ENCODE peak calls at places on chromosomes 12 and 14, in five cellular contexts. R is foreskin fibroblast, B is astrocyte of the spinal cord, P is IMR-90, X is endothelial cell. Z is an unnamed sample.

GRCh38 chr12:101407054-101407437 is 526 bp downstream of the ARL1 start:
- DNase-seq in B (no peak), R (no peak), P (no peak), X (no peak), Z (peak)

GRCh38 chr12:132838464-132839080 is 9.9 kb upstream of the GOLGA3 start:
- DNase-seq in R (peak), B (no peak), P (no peak), X (no peak), Z (no peak)

GRCh38 chr12:120230326-120230973 is 29.5 kb upstream of the RPLP0 start:
- DNase-seq in R (peak), P (peak), X (no peak), B (peak), Z (peak)

GRCh38 chr14:35374273-35374681 is 30.3 kb downstream of the NFKBIA start:
- DNase-seq in X (no peak), B (peak), R (peak), P (peak), Z (peak)

GRCh38 chr12:112978163-112979081 is at the start of gene OAS2:
- DNase-seq in P (peak), B (peak), R (peak), X (no peak), Z (peak)

GRCh38 chr12:32322354-32322753 is 77.0 kb upstream of the FGD4 start:
- DNase-seq in X (no peak), P (no peak), B (no peak), R (no peak), Z (no peak)

GRCh38 chr14:51534623-51535022 is 117.1 kb upstream of the FRMD6 start:
- DNase-seq in P (peak), B (no peak), R (peak), X (peak), Z (peak)

GRCh38 chr12:80218925-80219714 is 119.8 kb downstream of the OTOGL start:
- DNase-seq in P (no peak), X (no peak), R (peak), B (no peak), Z (no peak)

GRCh38 chr14:41418851-41419250 is 187.8 kb upstream of the LRFN5 start:
- DNase-seq in B (no peak), P (no peak), X (no peak), R (no peak), Z (no peak)

GRCh38 chr12:48863296-48863695 is 2.4 kb downstream of the RND1 start:
- DNase-seq in P (no peak), X (no peak), R (no peak), B (no peak), Z (no peak)

GRCh38 chr14:103624860-103625259 is 4.2 kb upstream of the KLC1 start:
- DNase-seq in X (no peak), P (peak), R (peak), B (peak), Z (peak)

GRCh38 chr14:56119221-56119967 is 1.2 kb downstream of the PELI2 start:
- DNase-seq in B (peak), P (peak), R (peak), X (peak), Z (no peak)

GRCh38 chr12:5524116-5524768 is 92.3 kb downstream of the NTF3 start:
- DNase-seq in P (no peak), B (no peak), R (no peak), X (no peak), Z (no peak)

GRCh38 chr12:101939856-101940265 is 62.5 kb downstream of the DRAM1 start:
- DNase-seq in P (peak), B (peak), X (peak), R (peak), Z (peak)

GRCh38 chr12:27161458-27162228 is 79.3 kb upstream of the C12orf71 start:
- DNase-seq in X (no peak), R (peak), P (no peak), B (no peak), Z (peak)

GRCh38 chr12:64270411-64270810 is 48.3 kb upstream of the KICS2 start:
- DNase-seq in P (no peak), X (no peak), R (no peak), B (no peak), Z (no peak)

DNA sequence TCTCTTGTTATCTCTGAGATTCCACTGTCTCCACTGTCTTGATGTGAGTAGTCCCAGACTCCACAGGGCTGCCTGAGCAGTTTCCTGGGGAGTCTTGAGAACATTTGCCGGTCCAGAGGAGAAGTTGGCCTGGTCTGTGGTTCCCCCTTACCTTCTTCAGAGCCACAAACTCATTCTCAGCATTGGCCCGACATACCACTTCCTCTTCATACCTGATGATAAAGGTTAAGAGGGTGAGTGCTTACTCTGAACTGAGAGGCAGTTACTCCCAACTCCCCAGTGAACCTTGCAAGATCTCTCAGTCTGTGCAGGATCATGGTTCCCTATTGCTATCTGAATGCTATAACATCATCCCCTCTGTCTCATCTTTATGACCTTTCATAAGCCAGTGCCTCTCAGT is 2.6 kb downstream of the KRT84 start:
- DNase-seq in R (no peak), B (no peak), X (no peak), P (no peak), Z (no peak)
- TF ChIP-seq CTCF in R (no peak), B (no peak), X (no peak), P (no peak), Z (no peak)

GRCh38 chr12:69602954-69603353 is 7.8 kb downstream of the LRRC10 start:
- DNase-seq in B (no peak), P (no peak), R (no peak), X (no peak), Z (no peak)
- TF ChIP-seq CTCF in B (no peak), P (no peak), R (no peak), X (no peak), Z (no peak)

DNA sequence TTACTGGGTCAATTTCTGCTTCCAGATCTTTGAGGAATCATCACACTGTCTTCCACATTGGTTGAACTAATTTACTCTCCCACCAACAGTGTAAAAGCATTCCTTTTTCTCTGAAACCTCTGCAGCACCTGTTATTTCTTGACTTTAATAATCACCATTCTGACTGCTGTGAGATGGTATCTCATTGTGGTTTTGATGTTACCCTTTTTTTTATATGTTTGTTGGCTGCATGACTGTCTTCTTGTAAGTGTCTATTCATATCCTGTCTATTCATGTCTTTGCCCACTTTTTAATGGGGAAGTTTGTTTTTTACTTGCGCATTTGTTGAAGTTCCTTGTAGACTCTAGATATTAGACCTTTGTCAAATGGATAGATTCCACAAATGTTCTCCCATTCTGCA is 324.9 kb downstream of the NAV3 start:
- DNase-seq in X (no peak), B (peak), P (peak), R (no peak), Z (no peak)
- TF ChIP-seq CTCF in X (no peak), B (no peak), P (no peak), R (no peak), Z (no peak)

GRCh38 chr12:615620-616019 is 47.6 kb downstream of the NINJ2 start:
- DNase-seq in R (no peak), P (no peak), X (no peak), B (no peak), Z (no peak)

GRCh38 chr12:612886-613285 is 50.4 kb downstream of the NINJ2 start:
- DNase-seq in B (no peak), P (no peak), X (no peak), R (no peak), Z (no peak)

GRCh38 chr12:612293-612692 is 51.0 kb downstream of the NINJ2 start:
- DNase-seq in R (no peak), P (no peak), X (no peak), B (no peak), Z (no peak)

GRCh38 chr12:614727-615060 is 48.6 kb downstream of the NINJ2 start:
- DNase-seq in P (no peak), B (no peak), X (no peak), R (no peak), Z (no peak)

GRCh38 chr12:613996-614726 is 49.1 kb downstream of the NINJ2 start:
- DNase-seq in P (no peak), X (no peak), B (peak), R (peak), Z (peak)
- TF ChIP-seq CTCF in P (no peak), X (no peak), B (peak), R (peak), Z (no peak)

GRCh38 chr12:130540376-130540775 is 175.7 kb downstream of the RIMBP2 start:
- DNase-seq in R (no peak), B (no peak), X (no peak), P (no peak), Z (no peak)
- TF ChIP-seq CTCF in R (no peak), B (no peak), X (no peak), P (no peak), Z (no peak)

DNA sequence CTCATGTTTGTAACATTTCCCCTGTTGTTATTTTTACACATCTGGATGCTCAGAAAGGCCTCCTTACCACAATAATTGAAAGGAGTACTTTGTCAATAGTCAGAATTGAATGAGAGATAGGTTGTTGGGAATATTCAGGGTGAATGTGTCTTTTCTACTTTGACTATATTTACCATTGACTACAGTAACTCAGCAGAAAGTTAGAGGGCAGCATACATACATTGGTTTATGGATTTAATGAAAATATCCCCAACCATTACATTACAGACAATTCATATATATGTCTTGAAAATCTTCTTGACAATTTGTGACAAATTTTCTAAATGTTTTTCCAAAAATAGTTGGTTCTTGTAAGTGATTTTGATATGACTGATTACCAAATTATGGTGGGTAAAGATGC is 97.7 kb downstream of the NTS start:
- DNase-seq in R (no peak), P (no peak), B (no peak), X (no peak), Z (no peak)
- TF ChIP-seq CTCF in R (no peak), P (peak), B (peak), X (no peak), Z (no peak)

GRCh38 chr12:65278576-65279386 is at the start of gene MSRB3:
- DNase-seq in X (peak), P (peak), R (peak), B (peak), Z (peak)
- TF ChIP-seq CTCF in X (no peak), P (no peak), R (no peak), B (peak), Z (peak)

GRCh38 chr12:989751-990278 is 1.2 kb upstream of the ERC1 start:
- DNase-seq in P (peak), X (no peak), R (peak), B (peak), Z (peak)

GRCh38 chr12:990308-990648 is 745 bp upstream of the ERC1 start:
- DNase-seq in R (peak), P (peak), X (peak), B (no peak), Z (peak)

GRCh38 chr12:991350-992278 is 591 bp downstream of the ERC1 start:
- DNase-seq in X (no peak), R (peak), P (peak), B (peak), Z (peak)

GRCh38 chr12:989051-989450 is 2.0 kb upstream of the ERC1 start:
- DNase-seq in B (no peak), R (no peak), P (no peak), X (no peak), Z (no peak)

DNA sequence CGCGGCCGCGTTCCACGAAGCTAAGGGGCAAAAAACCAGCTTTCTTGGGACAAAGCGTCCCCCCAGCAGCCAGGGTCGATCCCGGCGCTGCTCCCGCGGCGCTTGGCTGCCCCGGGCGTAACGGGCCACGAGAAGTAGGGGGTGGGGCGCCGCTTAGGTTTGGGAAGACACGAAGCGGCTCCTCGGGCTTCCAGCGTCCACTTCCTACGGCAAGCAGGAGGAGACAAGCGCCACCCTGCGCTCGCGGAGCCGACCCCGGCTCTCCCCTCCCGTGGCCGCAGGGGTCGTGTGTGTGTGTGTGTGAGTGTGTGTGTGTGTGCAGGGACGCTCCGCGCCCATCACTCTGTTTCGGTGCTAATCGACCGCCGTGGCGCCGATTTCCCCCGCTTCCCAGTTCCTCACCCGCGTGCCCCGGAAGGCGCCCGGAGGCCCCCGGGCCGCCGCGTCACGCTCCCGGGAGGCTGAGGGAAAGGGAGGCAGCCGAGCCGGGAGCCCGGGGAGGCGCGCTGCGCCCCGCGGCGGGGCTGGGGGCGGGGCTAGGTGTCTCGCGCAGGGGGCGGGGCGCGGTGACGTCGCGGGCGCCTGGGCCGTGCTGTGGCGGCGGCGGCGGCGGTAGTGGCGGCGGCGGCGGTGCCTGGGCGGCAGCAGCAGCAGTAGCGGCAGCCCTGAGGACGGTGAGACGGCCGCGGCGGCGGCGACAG is at the start of gene ERC1:
- DNase-seq in R (peak), X (peak), B (peak), P (peak), Z (peak)
- TF ChIP-seq CTCF in R (no peak), X (no peak), B (no peak), P (peak), Z (no peak)

DNA sequence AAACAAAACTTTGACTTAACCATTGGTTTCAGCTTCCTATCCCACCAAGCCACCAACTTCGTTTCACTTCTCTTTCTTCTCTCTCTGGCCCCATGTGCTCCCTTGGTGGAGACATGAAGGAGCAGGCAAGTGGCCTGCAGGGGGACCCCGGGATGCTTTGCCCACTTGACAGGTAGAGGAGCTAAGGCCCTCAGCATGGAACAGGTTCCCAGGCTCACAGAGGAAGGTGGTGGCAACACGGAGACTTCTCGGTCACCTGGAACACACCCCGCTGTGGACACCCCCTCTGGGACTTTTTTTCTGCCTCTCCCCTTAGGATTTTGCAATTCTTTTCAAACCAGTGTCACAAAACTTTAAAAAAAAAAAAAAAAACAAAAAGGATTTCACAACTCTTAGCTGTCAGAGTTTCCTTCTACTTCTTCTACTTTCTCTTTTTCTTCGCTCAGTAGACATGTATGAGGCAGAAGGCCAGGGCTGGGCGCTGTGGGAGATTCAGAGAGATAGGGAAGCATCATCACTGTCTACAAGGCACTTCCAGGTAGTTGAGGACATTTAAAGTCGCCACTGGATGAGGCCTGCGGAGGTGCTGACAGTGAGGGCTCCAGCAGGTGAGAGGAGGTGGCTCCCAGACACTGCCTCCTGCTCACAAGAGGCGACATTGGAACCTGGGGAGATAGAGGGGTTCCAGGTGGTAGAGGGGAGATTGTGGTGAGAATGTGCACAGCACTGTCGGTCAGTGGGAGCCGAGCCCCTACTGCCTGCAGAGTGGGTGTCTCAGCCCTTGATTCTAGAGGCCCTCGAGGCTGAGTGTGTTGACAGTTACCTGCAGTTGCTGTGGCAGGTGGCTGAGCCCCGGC is 119.6 kb downstream of the GCH1 start:
- DNase-seq in R (peak), P (no peak), B (no peak), X (peak), Z (no peak)
- TF ChIP-seq CTCF in R (no peak), P (no peak), B (no peak), X (no peak), Z (no peak)

DNA sequence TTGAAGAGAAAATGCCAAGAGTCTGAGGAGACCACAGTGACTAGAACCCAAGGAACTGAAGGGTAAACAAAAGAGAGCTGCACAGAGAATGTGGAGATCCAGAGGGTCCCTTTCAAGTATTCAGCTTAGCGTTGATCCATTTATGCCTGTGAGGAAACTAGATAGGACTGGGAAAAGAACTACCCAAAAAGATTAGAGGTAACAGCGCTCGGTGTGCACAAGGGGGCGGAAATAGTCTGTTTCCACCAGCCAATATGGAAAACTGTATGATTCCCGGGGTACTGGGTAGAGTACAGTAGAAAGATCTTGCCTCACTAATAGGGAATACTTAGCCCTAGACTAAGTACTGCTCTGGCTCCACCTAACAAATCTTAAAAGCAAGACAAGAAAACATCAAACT is 135.5 kb downstream of the DPF3 start:
- DNase-seq in X (no peak), P (no peak), R (no peak), B (no peak), Z (no peak)
- TF ChIP-seq CTCF in X (no peak), P (no peak), R (no peak), B (no peak), Z (no peak)

Z was measured in MCF 10A.